ENCODE peak calls at places on chromosome 21, in ten cellular contexts. Q is AG04450; O is CD4-positive, CD25-positive, alpha-beta regulatory T cell; L is lower lobe of right lung; Z is heart left ventricle; G is activated T-helper 1 cell treated with Interleukin-2 at 50 U/mL for 16 hours; X is memory B cell; W is activated CD8-positive, alpha-beta memory T cell treated with anti-CD3 and anti-CD28 coated beads for 24 hours; D is COR-L47; S is fibroblast of villous mesenchyme. C is an unnamed sample.
A peak's percentile ranks its signal among the peaks of the same experiment; 100 is the strongest.

GRCh38 chr21:31671931-31672330 is 12.4 kb downstream of the SOD1 start:
- DNase-seq in L (no peak), S (no peak), G (no peak), W (no peak), X (no peak), Q (no peak), O (no peak), D (no peak), Z (no peak), C (no peak)

GRCh38 chr21:30497065-30497464 is at the start of gene KRTAP19-4:
- DNase-seq in O (no peak), G (no peak), Z (no peak), L (no peak), S (no peak), Q (no peak), D (no peak), W (no peak), X (no peak), C (no peak)

GRCh38 chr21:46428286-46428685 is 30.4 kb upstream of the DIP2A start:
- DNase-seq in L (peak; percentile 38), Z (no peak), W (no peak), G (no peak), O (no peak), Q (no peak), X (no peak), S (no peak), D (no peak), C (no peak)

GRCh38 chr21:36388835-36389234 is 3.6 kb downstream of the CHAF1B start:
- DNase-seq in Z (no peak), L (no peak), X (no peak), S (no peak), Q (no peak), W (peak; percentile 47), D (peak; percentile 87), O (no peak), G (no peak), C (no peak)

GRCh38 chr21:29885491-29885890 is 54.3 kb downstream of the GRIK1 start:
- DNase-seq in L (no peak), Q (no peak), Z (no peak), D (no peak), O (no peak), G (no peak), X (no peak), W (no peak), S (no peak), C (no peak)

GRCh38 chr21:39972471-39972870 is 105.2 kb downstream of the PCP4 start:
- DNase-seq in Z (no peak), G (no peak), S (no peak), W (no peak), L (no peak), O (no peak), X (no peak), Q (no peak), D (no peak), C (no peak)

GRCh38 chr21:31803039-31804007 is 69.5 kb upstream of the HUNK start:
- DNase-seq in L (peak; percentile 55), G (no peak), Q (no peak), O (no peak), D (no peak), W (no peak), Z (no peak), X (no peak), S (no peak), C (no peak)

GRCh38 chr21:36163780-36164426 is 7.3 kb downstream of the DOP1B start:
- DNase-seq in L (no peak), O (no peak), Q (no peak), S (no peak), D (peak; percentile 42), X (no peak), W (no peak), Z (no peak), G (no peak), C (no peak)

GRCh38 chr21:43879348-43880110 is 14.5 kb downstream of the AGPAT3 start:
- DNase-seq in X (no peak), L (no peak), D (no peak), W (no peak), O (no peak), S (no peak), Z (peak; percentile 8), G (no peak), Q (no peak), C (no peak)

GRCh38 chr21:17795084-17796036 is 23.8 kb downstream of the C21orf91 start:
- DNase-seq in X (no peak), L (no peak), S (no peak), W (no peak), Z (no peak), G (no peak), O (no peak), Q (no peak), D (no peak), C (no peak)

GRCh38 chr21:39674794-39675193 is 62.1 kb downstream of the B3GALT5 start:
- DNase-seq in L (no peak), Q (no peak), O (no peak), G (no peak), Z (no peak), D (no peak), X (no peak), S (no peak), W (no peak), C (no peak)

GRCh38 chr21:17610862-17611261 is 1.8 kb downstream of the BTG3 start:
- DNase-seq in S (peak; percentile 44), Z (no peak), X (no peak), D (no peak), O (no peak), G (no peak), W (no peak), L (no peak), Q (no peak), C (no peak)

GRCh38 chr21:39444406-39445145 is 1.0 kb downstream of the LCA5L start:
- DNase-seq in D (no peak), Q (no peak), W (no peak), Z (no peak), S (peak; percentile 49), G (no peak), L (no peak), X (no peak), O (no peak), C (no peak)

GRCh38 chr21:25370311-25370744 is 237.0 kb downstream of the MRPL39 start:
- DNase-seq in W (no peak), Z (no peak), O (no peak), D (no peak), Q (peak; percentile 87), L (no peak), X (no peak), S (peak; percentile 65), G (no peak), C (peak; percentile 95)

GRCh38 chr21:37184784-37185593 is 82.1 kb downstream of the VPS26C start:
- DNase-seq in Z (no peak), X (no peak), L (no peak), S (no peak), W (no peak), O (peak; percentile 40), G (no peak), D (no peak), Q (no peak), C (no peak)

GRCh38 chr21:36576441-36576840 is 96.5 kb upstream of the CLDN14 start:
- DNase-seq in S (no peak), G (no peak), L (no peak), W (no peak), X (no peak), O (no peak), Z (no peak), Q (no peak), D (no peak), C (no peak)

GRCh38 chr21:45818904-45819285 is 162.7 kb upstream of the COL6A1 start:
- DNase-seq in G (peak; percentile 25), L (no peak), W (peak; percentile 89), D (no peak), S (peak; percentile 67), Z (no peak), Q (no peak), X (no peak), O (peak; percentile 57), C (peak; percentile 34)

GRCh38 chr21:39867198-39867650 is at the start of gene PCP4:
- DNase-seq in X (peak; percentile 24), Q (no peak), W (peak; percentile 61), D (peak; percentile 66), S (no peak), Z (peak; percentile 29), O (peak; percentile 30), L (peak; percentile 59), G (no peak), C (no peak)

GRCh38 chr21:44653656-44654575 is 543 bp downstream of the KRTAP12-4 start:
- DNase-seq in Z (no peak), D (peak; percentile 93), S (no peak), Q (no peak), X (no peak), G (peak; percentile 40), O (peak; percentile 18), W (no peak), L (no peak), C (no peak)

GRCh38 chr21:36980280-36981048 is 14.0 kb upstream of the HLCS start:
- DNase-seq in L (peak; percentile 67), Z (peak; percentile 50), O (no peak), Q (no peak), X (no peak), D (peak; percentile 52), W (no peak), G (no peak), S (no peak), C (no peak)

GRCh38 chr21:16376673-16377072 is 646.9 kb downstream of the USP25 start:
- DNase-seq in S (no peak), Q (no peak), Z (no peak), L (no peak), O (no peak), W (no peak), G (no peak), X (no peak), D (no peak), C (no peak)

GRCh38 chr21:42545317-42545716 is 31.7 kb downstream of the SLC37A1 start:
- DNase-seq in G (no peak), Z (no peak), O (no peak), X (no peak), W (no peak), Q (no peak), D (no peak), L (no peak), S (no peak), C (no peak)

GRCh38 chr21:35925497-35925896 is 134.8 kb downstream of the SETD4 start:
- DNase-seq in Q (no peak), D (no peak), X (no peak), L (no peak), Z (no peak), G (no peak), S (no peak), O (peak; percentile 33), W (no peak), C (no peak)

GRCh38 chr21:46098303-46099141 is 610 bp downstream of the COL6A2 start:
- DNase-seq in G (no peak), S (peak; percentile 32), Q (no peak), L (peak; percentile 43), W (peak; percentile 67), D (no peak), O (no peak), X (no peak), Z (peak; percentile 43), C (no peak)

GRCh38 chr21:45147473-45148315 is 73.3 kb downstream of the ADARB1 start:
- DNase-seq in D (no peak), W (peak; percentile 43), O (no peak), Z (no peak), Q (no peak), L (no peak), S (no peak), X (no peak), G (no peak), C (no peak)

C was measured in HS-5.